ENCODE peak calls at places on chromosomes 1 and 21, in nine cellular contexts. G is GM06990; R is Panc1; H is HuH-7; Z is ureter; B is activated naive CD4-positive, alpha-beta T cell treated with Interleukin-2 at 50 U/mL for 16 hours; M is stimulated activated CD4-positive, alpha-beta T cell treated with anti-CD3 and anti-CD28 coated beads, Interleukin-15, amount 100 ng/mL, for 24 hours; K is MCF 10A; N is HEK293T. F is an unnamed sample.

GRCh38 chr21:42760977-42761751 is 107.7 kb downstream of the PDE9A start:
- DNase-seq in M (no peak), Z (no peak), N (no peak), G (no peak), H (peak), K (peak), B (no peak), R (no peak), F (no peak)

GRCh38 chr1:75469586-75470173 is 141.2 kb downstream of the SLC44A5 start:
- DNase-seq in N (no peak), R (no peak), M (no peak), Z (no peak), K (no peak), G (no peak), B (no peak), H (no peak), F (no peak)

GRCh38 chr1:44323952-44324351 is 31.1 kb downstream of the ERI3 start:
- DNase-seq in B (no peak), K (no peak), H (no peak), R (no peak), G (no peak), N (no peak), Z (no peak), M (no peak), F (no peak)

GRCh38 chr21:31880816-31881215 is 8.0 kb downstream of the HUNK start:
- DNase-seq in N (no peak), R (no peak), G (no peak), H (no peak), K (no peak), M (no peak), Z (no peak), B (no peak), F (no peak)

GRCh38 chr1:236425031-236425663 is 31.1 kb downstream of the EDARADD start:
- DNase-seq in H (peak), B (peak), R (no peak), K (no peak), Z (no peak), M (peak), N (no peak), G (peak), F (no peak)

GRCh38 chr1:219201656-219202055 is 28.0 kb downstream of the LYPLAL1 start:
- DNase-seq in K (no peak), H (no peak), R (no peak), N (no peak), G (no peak), B (no peak), Z (no peak), M (no peak), F (no peak)

GRCh38 chr1:24536391-24536840 is 19.5 kb upstream of the NCMAP start:
- DNase-seq in N (no peak), G (peak), R (no peak), M (peak), Z (peak), K (no peak), B (peak), H (no peak), F (no peak)

GRCh38 chr21:27275294-27275927 is 308.5 kb upstream of the ADAMTS5 start:
- DNase-seq in R (no peak), H (no peak), M (no peak), G (no peak), K (peak), Z (no peak), N (no peak), B (no peak), F (no peak)

GRCh38 chr1:119075614-119076013 is 64.8 kb downstream of the WARS2 start:
- DNase-seq in N (no peak), K (peak), B (no peak), G (no peak), H (no peak), R (no peak), M (no peak), Z (no peak), F (no peak)

GRCh38 chr1:61426254-61426653 is 298.7 kb downstream of the TM2D1 start:
- DNase-seq in Z (no peak), B (no peak), R (no peak), K (no peak), M (no peak), N (no peak), H (no peak), G (no peak), F (no peak)

GRCh38 chr21:27298465-27298864 is 331.6 kb upstream of the ADAMTS5 start:
- DNase-seq in G (no peak), R (no peak), H (no peak), N (no peak), Z (no peak), B (no peak), M (no peak), K (no peak), F (no peak)

GRCh38 chr1:153513023-153513422 is 22.8 kb downstream of the S100A6 start:
- DNase-seq in G (no peak), R (no peak), B (no peak), H (no peak), M (no peak), N (no peak), Z (no peak), K (no peak), F (peak)

GRCh38 chr1:187390157-187390556 is 561.4 kb downstream of the PLA2G4A start:
- DNase-seq in K (peak), B (no peak), M (no peak), H (no peak), G (no peak), Z (no peak), N (no peak), R (no peak), F (no peak)

GRCh38 chr1:243345205-243345604 is 89.4 kb downstream of the SDCCAG8 start:
- DNase-seq in M (no peak), N (no peak), R (no peak), Z (no peak), H (no peak), B (no peak), K (no peak), G (peak), F (no peak)

GRCh38 chr1:113392541-113392940 is 2.2 kb downstream of the MAGI3 start:
- DNase-seq in R (no peak), H (no peak), N (no peak), K (peak), B (no peak), G (no peak), Z (no peak), M (no peak), F (no peak)

GRCh38 chr1:81192647-81193642 is 607.8 kb upstream of the ADGRL2 start:
- DNase-seq in G (no peak), B (no peak), H (no peak), R (no peak), N (no peak), K (no peak), M (no peak), Z (no peak), F (no peak)

GRCh38 chr1:242198421-242198820 is 199.5 kb upstream of the MAP1LC3C start:
- DNase-seq in H (no peak), N (no peak), B (no peak), R (no peak), G (no peak), Z (no peak), M (no peak), K (peak), F (no peak)

GRCh38 chr1:94971491-94971924 is 44.6 kb upstream of the CNN3 start:
- DNase-seq in Z (no peak), H (no peak), R (no peak), G (no peak), N (no peak), M (no peak), K (peak), B (no peak), F (no peak)

GRCh38 chr1:238052496-238053266 is 162.0 kb upstream of the ZP4 start:
- DNase-seq in H (no peak), Z (no peak), B (no peak), K (peak), N (no peak), R (no peak), M (no peak), G (no peak), F (peak)

GRCh38 chr1:78227705-78228260 is 182.0 kb downstream of the GIPC2 start:
- DNase-seq in K (no peak), N (no peak), R (no peak), B (no peak), G (no peak), H (no peak), Z (no peak), M (no peak), F (no peak)

GRCh38 chr1:155206891-155207577 is 663 bp downstream of the THBS3 start:
- DNase-seq in B (peak), M (peak), K (peak), N (peak), G (peak), R (peak), Z (peak), H (peak), F (peak)

GRCh38 chr1:188237573-188238353 is 1409.0 kb downstream of the PLA2G4A start:
- DNase-seq in Z (no peak), B (no peak), K (peak), R (peak), G (no peak), H (no peak), M (no peak), N (no peak), F (no peak)

GRCh38 chr1:156961709-156962108 is 41.3 kb downstream of the LRRC71 start:
- DNase-seq in Z (no peak), R (no peak), G (no peak), N (no peak), M (peak), B (peak), H (no peak), K (no peak), F (no peak)

GRCh38 chr1:65002508-65003315 is 36.4 kb upstream of the JAK1 start:
- DNase-seq in K (peak), R (peak), N (peak), H (peak), B (peak), G (peak), M (peak), Z (peak), F (peak)

GRCh38 chr21:39788383-39788782 is 43.4 kb downstream of the IGSF5 start:
- DNase-seq in K (peak), N (peak), B (no peak), G (no peak), Z (peak), M (no peak), R (peak), H (peak), F (peak)

GRCh38 chr1:1359668-1360468 is 1.5 kb upstream of the MXRA8 start:
- DNase-seq in N (no peak), K (no peak), Z (peak), M (no peak), B (no peak), H (no peak), G (no peak), R (no peak), F (no peak)

GRCh38 chr1:70319750-70320149 is 34.8 kb downstream of the ANKRD13C start:
- DNase-seq in K (no peak), B (no peak), N (no peak), G (no peak), R (peak), Z (no peak), M (no peak), H (no peak), F (no peak)

GRCh38 chr1:7539772-7540175 is 231.3 kb upstream of the VAMP3 start:
- DNase-seq in Z (no peak), N (peak), G (no peak), H (peak), M (peak), R (no peak), K (peak), B (no peak), F (peak)

GRCh38 chr1:114648503-114648902 is 21.3 kb downstream of the DENND2C start:
- DNase-seq in R (no peak), N (no peak), M (no peak), K (peak), Z (no peak), H (no peak), G (no peak), B (no peak), F (peak)

F was measured in T47D.